ENCODE peak calls at places on chromosomes 2 and 18, in seven cellular contexts. One of them, this sample, is unnamed.
A peak's percentile ranks its signal among the peaks of the same experiment; 100 is the strongest.

GRCh38 chr2:16252251-16252650 is 311.9 kb downstream of the MYCN start:
- DNase-seq in activated T-cell treated with anti-CD3 and anti-CD28 coated beads for 1 hour: no peak
- DNase-seq in activated CD4-positive, alpha-beta T cell treated with anti-CD3 and anti-CD28 coated beads, Interleukin-2, amount 10 ng/mL, durations not matched to agents 24 days and 14 days: no peak
- DNase-seq in fibroblast of the conjunctiva: no peak
- DNase-seq in effector memory CD8-positive, alpha-beta T cell: no peak
- DNase-seq in nephron progenitor cell: no peak
- DNase-seq in aorta: no peak
- DNase-seq in this sample: no peak

GRCh38 chr2:223929575-223930001 is 15.5 kb downstream of the WDFY1 start:
- DNase-seq in nephron progenitor cell: no peak
- DNase-seq in aorta: no peak
- DNase-seq in fibroblast of the conjunctiva: no peak
- DNase-seq in activated T-cell treated with anti-CD3 and anti-CD28 coated beads for 1 hour: no peak
- DNase-seq in effector memory CD8-positive, alpha-beta T cell: peak; percentile 16
- DNase-seq in activated CD4-positive, alpha-beta T cell treated with anti-CD3 and anti-CD28 coated beads, Interleukin-2, amount 10 ng/mL, durations not matched to agents 24 days and 14 days: peak; percentile 75
- DNase-seq in this sample: no peak

GRCh38 chr2:10863837-10864236 is 47.9 kb upstream of the KCNF1 start:
- DNase-seq in aorta: peak; percentile 69
- DNase-seq in effector memory CD8-positive, alpha-beta T cell: no peak
- DNase-seq in fibroblast of the conjunctiva: no peak
- DNase-seq in nephron progenitor cell: no peak
- DNase-seq in activated T-cell treated with anti-CD3 and anti-CD28 coated beads for 1 hour: no peak
- DNase-seq in activated CD4-positive, alpha-beta T cell treated with anti-CD3 and anti-CD28 coated beads, Interleukin-2, amount 10 ng/mL, durations not matched to agents 24 days and 14 days: no peak
- DNase-seq in this sample: no peak

GRCh38 chr18:26480897-26481795 is 67.2 kb downstream of the KCTD1 start:
- DNase-seq in nephron progenitor cell: no peak
- DNase-seq in aorta: no peak
- DNase-seq in activated T-cell treated with anti-CD3 and anti-CD28 coated beads for 1 hour: no peak
- DNase-seq in effector memory CD8-positive, alpha-beta T cell: no peak
- DNase-seq in fibroblast of the conjunctiva: peak; percentile 72
- DNase-seq in activated CD4-positive, alpha-beta T cell treated with anti-CD3 and anti-CD28 coated beads, Interleukin-2, amount 10 ng/mL, durations not matched to agents 24 days and 14 days: no peak
- DNase-seq in this sample: no peak

GRCh38 chr2:235468978-235469694 is 24.7 kb upstream of the AGAP1 start:
- DNase-seq in activated T-cell treated with anti-CD3 and anti-CD28 coated beads for 1 hour: no peak
- DNase-seq in effector memory CD8-positive, alpha-beta T cell: no peak
- DNase-seq in nephron progenitor cell: no peak
- DNase-seq in fibroblast of the conjunctiva: peak; percentile 56
- DNase-seq in activated CD4-positive, alpha-beta T cell treated with anti-CD3 and anti-CD28 coated beads, Interleukin-2, amount 10 ng/mL, durations not matched to agents 24 days and 14 days: no peak
- DNase-seq in aorta: no peak
- DNase-seq in this sample: no peak

GRCh38 chr2:210584834-210585233 is 28.4 kb downstream of the CPS1 start:
- DNase-seq in activated T-cell treated with anti-CD3 and anti-CD28 coated beads for 1 hour: no peak
- DNase-seq in effector memory CD8-positive, alpha-beta T cell: no peak
- DNase-seq in fibroblast of the conjunctiva: no peak
- DNase-seq in activated CD4-positive, alpha-beta T cell treated with anti-CD3 and anti-CD28 coated beads, Interleukin-2, amount 10 ng/mL, durations not matched to agents 24 days and 14 days: no peak
- DNase-seq in aorta: no peak
- DNase-seq in nephron progenitor cell: no peak
- DNase-seq in this sample: no peak

GRCh38 chr2:200747668-200748618 is 63.8 kb upstream of the BZW1 start:
- DNase-seq in effector memory CD8-positive, alpha-beta T cell: no peak
- DNase-seq in activated T-cell treated with anti-CD3 and anti-CD28 coated beads for 1 hour: no peak
- DNase-seq in nephron progenitor cell: no peak
- DNase-seq in fibroblast of the conjunctiva: no peak
- DNase-seq in aorta: no peak
- DNase-seq in activated CD4-positive, alpha-beta T cell treated with anti-CD3 and anti-CD28 coated beads, Interleukin-2, amount 10 ng/mL, durations not matched to agents 24 days and 14 days: no peak
- DNase-seq in this sample: peak; percentile 63

GRCh38 chr18:63157293-63158011 is 162.1 kb downstream of the BCL2 start:
- DNase-seq in nephron progenitor cell: no peak
- DNase-seq in activated T-cell treated with anti-CD3 and anti-CD28 coated beads for 1 hour: no peak
- DNase-seq in effector memory CD8-positive, alpha-beta T cell: no peak
- DNase-seq in fibroblast of the conjunctiva: no peak
- DNase-seq in activated CD4-positive, alpha-beta T cell treated with anti-CD3 and anti-CD28 coated beads, Interleukin-2, amount 10 ng/mL, durations not matched to agents 24 days and 14 days: peak; percentile 78
- DNase-seq in aorta: no peak
- DNase-seq in this sample: no peak

GRCh38 chr18:5158171-5158570 is 38.9 kb downstream of the AKAIN1 start:
- DNase-seq in activated CD4-positive, alpha-beta T cell treated with anti-CD3 and anti-CD28 coated beads, Interleukin-2, amount 10 ng/mL, durations not matched to agents 24 days and 14 days: no peak
- DNase-seq in nephron progenitor cell: no peak
- DNase-seq in effector memory CD8-positive, alpha-beta T cell: no peak
- DNase-seq in fibroblast of the conjunctiva: no peak
- DNase-seq in aorta: no peak
- DNase-seq in activated T-cell treated with anti-CD3 and anti-CD28 coated beads for 1 hour: no peak
- DNase-seq in this sample: no peak

GRCh38 chr2:75428627-75429026 is 132.1 kb downstream of the EVA1A start:
- DNase-seq in effector memory CD8-positive, alpha-beta T cell: no peak
- DNase-seq in fibroblast of the conjunctiva: no peak
- DNase-seq in nephron progenitor cell: no peak
- DNase-seq in activated T-cell treated with anti-CD3 and anti-CD28 coated beads for 1 hour: no peak
- DNase-seq in activated CD4-positive, alpha-beta T cell treated with anti-CD3 and anti-CD28 coated beads, Interleukin-2, amount 10 ng/mL, durations not matched to agents 24 days and 14 days: no peak
- DNase-seq in aorta: no peak
- DNase-seq in this sample: no peak

GRCh38 chr2:17375262-17375661 is 143.0 kb downstream of the RAD51AP2 start:
- DNase-seq in activated CD4-positive, alpha-beta T cell treated with anti-CD3 and anti-CD28 coated beads, Interleukin-2, amount 10 ng/mL, durations not matched to agents 24 days and 14 days: no peak
- DNase-seq in activated T-cell treated with anti-CD3 and anti-CD28 coated beads for 1 hour: no peak
- DNase-seq in fibroblast of the conjunctiva: no peak
- DNase-seq in effector memory CD8-positive, alpha-beta T cell: no peak
- DNase-seq in nephron progenitor cell: no peak
- DNase-seq in aorta: no peak
- DNase-seq in this sample: no peak

GRCh38 chr2:227404575-227404974 is 16.8 kb upstream of the SCYGR1 start:
- DNase-seq in fibroblast of the conjunctiva: no peak
- DNase-seq in nephron progenitor cell: no peak
- DNase-seq in activated CD4-positive, alpha-beta T cell treated with anti-CD3 and anti-CD28 coated beads, Interleukin-2, amount 10 ng/mL, durations not matched to agents 24 days and 14 days: no peak
- DNase-seq in aorta: no peak
- DNase-seq in effector memory CD8-positive, alpha-beta T cell: no peak
- DNase-seq in activated T-cell treated with anti-CD3 and anti-CD28 coated beads for 1 hour: no peak
- DNase-seq in this sample: no peak

GRCh38 chr2:239190921-239191885 is 209.6 kb downstream of the HDAC4 start:
- DNase-seq in fibroblast of the conjunctiva: no peak
- DNase-seq in nephron progenitor cell: peak; percentile 27
- DNase-seq in aorta: peak; percentile 32
- DNase-seq in effector memory CD8-positive, alpha-beta T cell: no peak
- DNase-seq in activated CD4-positive, alpha-beta T cell treated with anti-CD3 and anti-CD28 coated beads, Interleukin-2, amount 10 ng/mL, durations not matched to agents 24 days and 14 days: no peak
- DNase-seq in activated T-cell treated with anti-CD3 and anti-CD28 coated beads for 1 hour: no peak
- DNase-seq in this sample: no peak

GRCh38 chr2:45275235-45275805 is 266.1 kb upstream of the SIX2 start:
- DNase-seq in effector memory CD8-positive, alpha-beta T cell: no peak
- DNase-seq in aorta: no peak
- DNase-seq in fibroblast of the conjunctiva: no peak
- DNase-seq in activated T-cell treated with anti-CD3 and anti-CD28 coated beads for 1 hour: no peak
- DNase-seq in nephron progenitor cell: no peak
- DNase-seq in activated CD4-positive, alpha-beta T cell treated with anti-CD3 and anti-CD28 coated beads, Interleukin-2, amount 10 ng/mL, durations not matched to agents 24 days and 14 days: no peak
- DNase-seq in this sample: no peak

GRCh38 chr2:65999103-65999502 is 435.8 kb upstream of the MEIS1 start:
- DNase-seq in activated T-cell treated with anti-CD3 and anti-CD28 coated beads for 1 hour: no peak
- DNase-seq in activated CD4-positive, alpha-beta T cell treated with anti-CD3 and anti-CD28 coated beads, Interleukin-2, amount 10 ng/mL, durations not matched to agents 24 days and 14 days: no peak
- DNase-seq in nephron progenitor cell: no peak
- DNase-seq in fibroblast of the conjunctiva: no peak
- DNase-seq in aorta: no peak
- DNase-seq in effector memory CD8-positive, alpha-beta T cell: no peak
- DNase-seq in this sample: no peak

GRCh38 chr2:163735692-163736432 is at the start of gene FIGN:
- DNase-seq in effector memory CD8-positive, alpha-beta T cell: no peak
- DNase-seq in nephron progenitor cell: peak; percentile 85
- DNase-seq in activated T-cell treated with anti-CD3 and anti-CD28 coated beads for 1 hour: no peak
- DNase-seq in aorta: peak; percentile 83
- DNase-seq in fibroblast of the conjunctiva: peak; percentile 86
- DNase-seq in activated CD4-positive, alpha-beta T cell treated with anti-CD3 and anti-CD28 coated beads, Interleukin-2, amount 10 ng/mL, durations not matched to agents 24 days and 14 days: no peak
- DNase-seq in this sample: peak; percentile 74

GRCh38 chr18:79516441-79516931 is 120.8 kb downstream of the NFATC1 start:
- DNase-seq in nephron progenitor cell: no peak
- DNase-seq in fibroblast of the conjunctiva: no peak
- DNase-seq in activated T-cell treated with anti-CD3 and anti-CD28 coated beads for 1 hour: no peak
- DNase-seq in activated CD4-positive, alpha-beta T cell treated with anti-CD3 and anti-CD28 coated beads, Interleukin-2, amount 10 ng/mL, durations not matched to agents 24 days and 14 days: no peak
- DNase-seq in aorta: no peak
- DNase-seq in effector memory CD8-positive, alpha-beta T cell: no peak
- DNase-seq in this sample: no peak

GRCh38 chr2:112483047-112483473 is 1.1 kb downstream of the TTL start:
- DNase-seq in effector memory CD8-positive, alpha-beta T cell: no peak
- DNase-seq in activated T-cell treated with anti-CD3 and anti-CD28 coated beads for 1 hour: no peak
- DNase-seq in nephron progenitor cell: peak; percentile 14
- DNase-seq in activated CD4-positive, alpha-beta T cell treated with anti-CD3 and anti-CD28 coated beads, Interleukin-2, amount 10 ng/mL, durations not matched to agents 24 days and 14 days: no peak
- DNase-seq in fibroblast of the conjunctiva: no peak
- DNase-seq in aorta: no peak
- DNase-seq in this sample: peak; percentile 44

GRCh38 chr18:59884331-59884730 is 15.5 kb upstream of the PMAIP1 start:
- DNase-seq in effector memory CD8-positive, alpha-beta T cell: no peak
- DNase-seq in fibroblast of the conjunctiva: no peak
- DNase-seq in activated T-cell treated with anti-CD3 and anti-CD28 coated beads for 1 hour: no peak
- DNase-seq in aorta: no peak
- DNase-seq in nephron progenitor cell: no peak
- DNase-seq in activated CD4-positive, alpha-beta T cell treated with anti-CD3 and anti-CD28 coated beads, Interleukin-2, amount 10 ng/mL, durations not matched to agents 24 days and 14 days: no peak
- DNase-seq in this sample: no peak

GRCh38 chr2:167862787-167863186 is 384.6 kb downstream of the STK39 start:
- DNase-seq in activated T-cell treated with anti-CD3 and anti-CD28 coated beads for 1 hour: no peak
- DNase-seq in activated CD4-positive, alpha-beta T cell treated with anti-CD3 and anti-CD28 coated beads, Interleukin-2, amount 10 ng/mL, durations not matched to agents 24 days and 14 days: no peak
- DNase-seq in fibroblast of the conjunctiva: no peak
- DNase-seq in aorta: no peak
- DNase-seq in nephron progenitor cell: no peak
- DNase-seq in effector memory CD8-positive, alpha-beta T cell: no peak
- DNase-seq in this sample: no peak

GRCh38 chr2:165428996-165429395 is 40.5 kb upstream of the CSRNP3 start:
- DNase-seq in activated CD4-positive, alpha-beta T cell treated with anti-CD3 and anti-CD28 coated beads, Interleukin-2, amount 10 ng/mL, durations not matched to agents 24 days and 14 days: no peak
- DNase-seq in fibroblast of the conjunctiva: no peak
- DNase-seq in effector memory CD8-positive, alpha-beta T cell: no peak
- DNase-seq in activated T-cell treated with anti-CD3 and anti-CD28 coated beads for 1 hour: no peak
- DNase-seq in nephron progenitor cell: no peak
- DNase-seq in aorta: no peak
- DNase-seq in this sample: no peak

GRCh38 chr2:105561401-105561800 is 162.6 kb upstream of the FHL2 start:
- DNase-seq in fibroblast of the conjunctiva: no peak
- DNase-seq in activated CD4-positive, alpha-beta T cell treated with anti-CD3 and anti-CD28 coated beads, Interleukin-2, amount 10 ng/mL, durations not matched to agents 24 days and 14 days: no peak
- DNase-seq in effector memory CD8-positive, alpha-beta T cell: no peak
- DNase-seq in activated T-cell treated with anti-CD3 and anti-CD28 coated beads for 1 hour: no peak
- DNase-seq in nephron progenitor cell: no peak
- DNase-seq in aorta: no peak
- DNase-seq in this sample: no peak

GRCh38 chr2:33602216-33602830 is 3.2 kb upstream of the FAM98A start:
- DNase-seq in aorta: no peak
- DNase-seq in fibroblast of the conjunctiva: no peak
- DNase-seq in activated T-cell treated with anti-CD3 and anti-CD28 coated beads for 1 hour: no peak
- DNase-seq in effector memory CD8-positive, alpha-beta T cell: no peak
- DNase-seq in nephron progenitor cell: no peak
- DNase-seq in activated CD4-positive, alpha-beta T cell treated with anti-CD3 and anti-CD28 coated beads, Interleukin-2, amount 10 ng/mL, durations not matched to agents 24 days and 14 days: peak; percentile 36
- DNase-seq in this sample: no peak

GRCh38 chr2:240620149-240620731 is 5.0 kb upstream of the GPR35 start:
- DNase-seq in effector memory CD8-positive, alpha-beta T cell: no peak
- DNase-seq in fibroblast of the conjunctiva: no peak
- DNase-seq in activated T-cell treated with anti-CD3 and anti-CD28 coated beads for 1 hour: no peak
- DNase-seq in activated CD4-positive, alpha-beta T cell treated with anti-CD3 and anti-CD28 coated beads, Interleukin-2, amount 10 ng/mL, durations not matched to agents 24 days and 14 days: no peak
- DNase-seq in aorta: peak; percentile 41
- DNase-seq in nephron progenitor cell: no peak
- DNase-seq in this sample: peak; percentile 5

GRCh38 chr2:36507408-36507812 is 90.6 kb downstream of the FEZ2 start:
- DNase-seq in activated T-cell treated with anti-CD3 and anti-CD28 coated beads for 1 hour: peak; percentile 3
- DNase-seq in nephron progenitor cell: peak; percentile 33
- DNase-seq in aorta: no peak
- DNase-seq in activated CD4-positive, alpha-beta T cell treated with anti-CD3 and anti-CD28 coated beads, Interleukin-2, amount 10 ng/mL, durations not matched to agents 24 days and 14 days: peak; percentile 79
- DNase-seq in effector memory CD8-positive, alpha-beta T cell: peak; percentile 12
- DNase-seq in fibroblast of the conjunctiva: peak; percentile 64
- DNase-seq in this sample: peak; percentile 68

GRCh38 chr2:173427887-173428683 is 73.4 kb downstream of the CDCA7 start:
- DNase-seq in effector memory CD8-positive, alpha-beta T cell: no peak
- DNase-seq in nephron progenitor cell: no peak
- DNase-seq in activated CD4-positive, alpha-beta T cell treated with anti-CD3 and anti-CD28 coated beads, Interleukin-2, amount 10 ng/mL, durations not matched to agents 24 days and 14 days: no peak
- DNase-seq in aorta: no peak
- DNase-seq in fibroblast of the conjunctiva: no peak
- DNase-seq in activated T-cell treated with anti-CD3 and anti-CD28 coated beads for 1 hour: no peak
- DNase-seq in this sample: no peak

GRCh38 chr2:8551622-8552074 is 130.2 kb upstream of the ID2 start:
- DNase-seq in activated T-cell treated with anti-CD3 and anti-CD28 coated beads for 1 hour: no peak
- DNase-seq in fibroblast of the conjunctiva: no peak
- DNase-seq in activated CD4-positive, alpha-beta T cell treated with anti-CD3 and anti-CD28 coated beads, Interleukin-2, amount 10 ng/mL, durations not matched to agents 24 days and 14 days: no peak
- DNase-seq in nephron progenitor cell: no peak
- DNase-seq in effector memory CD8-positive, alpha-beta T cell: no peak
- DNase-seq in aorta: peak; percentile 24
- DNase-seq in this sample: no peak

GRCh38 chr2:88735853-88736252 is 44.4 kb downstream of the RPIA start:
- DNase-seq in activated CD4-positive, alpha-beta T cell treated with anti-CD3 and anti-CD28 coated beads, Interleukin-2, amount 10 ng/mL, durations not matched to agents 24 days and 14 days: no peak
- DNase-seq in aorta: no peak
- DNase-seq in fibroblast of the conjunctiva: no peak
- DNase-seq in nephron progenitor cell: no peak
- DNase-seq in effector memory CD8-positive, alpha-beta T cell: no peak
- DNase-seq in activated T-cell treated with anti-CD3 and anti-CD28 coated beads for 1 hour: no peak
- DNase-seq in this sample: no peak

GRCh38 chr2:102895386-102895785 is 133.6 kb downstream of the TMEM182 start:
- DNase-seq in aorta: no peak
- DNase-seq in activated T-cell treated with anti-CD3 and anti-CD28 coated beads for 1 hour: no peak
- DNase-seq in nephron progenitor cell: no peak
- DNase-seq in activated CD4-positive, alpha-beta T cell treated with anti-CD3 and anti-CD28 coated beads, Interleukin-2, amount 10 ng/mL, durations not matched to agents 24 days and 14 days: no peak
- DNase-seq in effector memory CD8-positive, alpha-beta T cell: no peak
- DNase-seq in fibroblast of the conjunctiva: no peak
- DNase-seq in this sample: no peak

GRCh38 chr18:26657618-26658581 is 109.5 kb upstream of the KCTD1 start:
- DNase-seq in fibroblast of the conjunctiva: no peak
- DNase-seq in nephron progenitor cell: no peak
- DNase-seq in activated CD4-positive, alpha-beta T cell treated with anti-CD3 and anti-CD28 coated beads, Interleukin-2, amount 10 ng/mL, durations not matched to agents 24 days and 14 days: no peak
- DNase-seq in effector memory CD8-positive, alpha-beta T cell: no peak
- DNase-seq in aorta: no peak
- DNase-seq in activated T-cell treated with anti-CD3 and anti-CD28 coated beads for 1 hour: no peak
- DNase-seq in this sample: no peak

GRCh38 chr2:45276914-45277313 is 267.7 kb upstream of the SIX2 start:
- DNase-seq in nephron progenitor cell: no peak
- DNase-seq in activated CD4-positive, alpha-beta T cell treated with anti-CD3 and anti-CD28 coated beads, Interleukin-2, amount 10 ng/mL, durations not matched to agents 24 days and 14 days: no peak
- DNase-seq in aorta: no peak
- DNase-seq in fibroblast of the conjunctiva: no peak
- DNase-seq in activated T-cell treated with anti-CD3 and anti-CD28 coated beads for 1 hour: no peak
- DNase-seq in effector memory CD8-positive, alpha-beta T cell: no peak
- DNase-seq in this sample: no peak

GRCh38 chr18:32753656-32754221 is 19.1 kb downstream of the KLHL14 start:
- DNase-seq in activated T-cell treated with anti-CD3 and anti-CD28 coated beads for 1 hour: no peak
- DNase-seq in nephron progenitor cell: no peak
- DNase-seq in fibroblast of the conjunctiva: no peak
- DNase-seq in aorta: no peak
- DNase-seq in effector memory CD8-positive, alpha-beta T cell: no peak
- DNase-seq in activated CD4-positive, alpha-beta T cell treated with anti-CD3 and anti-CD28 coated beads, Interleukin-2, amount 10 ng/mL, durations not matched to agents 24 days and 14 days: no peak
- DNase-seq in this sample: peak; percentile 83

GRCh38 chr18:77168666-77169358 is 36.2 kb upstream of the MBP start:
- DNase-seq in activated CD4-positive, alpha-beta T cell treated with anti-CD3 and anti-CD28 coated beads, Interleukin-2, amount 10 ng/mL, durations not matched to agents 24 days and 14 days: no peak
- DNase-seq in fibroblast of the conjunctiva: no peak
- DNase-seq in effector memory CD8-positive, alpha-beta T cell: no peak
- DNase-seq in aorta: no peak
- DNase-seq in nephron progenitor cell: no peak
- DNase-seq in activated T-cell treated with anti-CD3 and anti-CD28 coated beads for 1 hour: no peak
- DNase-seq in this sample: no peak

GRCh38 chr2:170467568-170468422 is 247.3 kb upstream of the SP5 start:
- DNase-seq in activated CD4-positive, alpha-beta T cell treated with anti-CD3 and anti-CD28 coated beads, Interleukin-2, amount 10 ng/mL, durations not matched to agents 24 days and 14 days: no peak
- DNase-seq in aorta: no peak
- DNase-seq in effector memory CD8-positive, alpha-beta T cell: no peak
- DNase-seq in fibroblast of the conjunctiva: no peak
- DNase-seq in activated T-cell treated with anti-CD3 and anti-CD28 coated beads for 1 hour: no peak
- DNase-seq in nephron progenitor cell: no peak
- DNase-seq in this sample: no peak

GRCh38 chr2:12970861-12971260 is 254.1 kb downstream of the TRIB2 start:
- DNase-seq in activated T-cell treated with anti-CD3 and anti-CD28 coated beads for 1 hour: no peak
- DNase-seq in nephron progenitor cell: no peak
- DNase-seq in activated CD4-positive, alpha-beta T cell treated with anti-CD3 and anti-CD28 coated beads, Interleukin-2, amount 10 ng/mL, durations not matched to agents 24 days and 14 days: no peak
- DNase-seq in aorta: no peak
- DNase-seq in fibroblast of the conjunctiva: no peak
- DNase-seq in effector memory CD8-positive, alpha-beta T cell: no peak
- DNase-seq in this sample: no peak

GRCh38 chr2:198953328-198953727 is 504.4 kb downstream of the SATB2 start:
- DNase-seq in effector memory CD8-positive, alpha-beta T cell: no peak
- DNase-seq in nephron progenitor cell: no peak
- DNase-seq in activated T-cell treated with anti-CD3 and anti-CD28 coated beads for 1 hour: no peak
- DNase-seq in aorta: no peak
- DNase-seq in fibroblast of the conjunctiva: no peak
- DNase-seq in activated CD4-positive, alpha-beta T cell treated with anti-CD3 and anti-CD28 coated beads, Interleukin-2, amount 10 ng/mL, durations not matched to agents 24 days and 14 days: no peak
- DNase-seq in this sample: no peak

GRCh38 chr2:8515864-8516533 is 165.9 kb upstream of the ID2 start:
- DNase-seq in fibroblast of the conjunctiva: no peak
- DNase-seq in effector memory CD8-positive, alpha-beta T cell: no peak
- DNase-seq in activated CD4-positive, alpha-beta T cell treated with anti-CD3 and anti-CD28 coated beads, Interleukin-2, amount 10 ng/mL, durations not matched to agents 24 days and 14 days: peak; percentile 69
- DNase-seq in aorta: no peak
- DNase-seq in nephron progenitor cell: no peak
- DNase-seq in activated T-cell treated with anti-CD3 and anti-CD28 coated beads for 1 hour: no peak
- DNase-seq in this sample: no peak

GRCh38 chr18:13217466-13217961 is 1.0 kb upstream of the LDLRAD4 start:
- DNase-seq in fibroblast of the conjunctiva: no peak
- DNase-seq in activated CD4-positive, alpha-beta T cell treated with anti-CD3 and anti-CD28 coated beads, Interleukin-2, amount 10 ng/mL, durations not matched to agents 24 days and 14 days: peak; percentile 88
- DNase-seq in nephron progenitor cell: peak; percentile 73
- DNase-seq in effector memory CD8-positive, alpha-beta T cell: no peak
- DNase-seq in aorta: peak; percentile 83
- DNase-seq in activated T-cell treated with anti-CD3 and anti-CD28 coated beads for 1 hour: peak; percentile 36
- DNase-seq in this sample: peak; percentile 75

This sample was measured in WERI-Rb-1.